ENCODE peak calls at places on chromosomes 7 and 10, in seven cellular contexts. One of them, this sample, is unnamed.

GRCh38 chr10:652226-652625 is 37.2 kb downstream of the DIP2C start:
- DNase-seq in GM12878: no peak
- DNase-seq in SK-N-SH: no peak
- DNase-seq in HepG2: no peak
- DNase-seq in H1: no peak
- DNase-seq in HCT116: no peak
- DNase-seq in K562: no peak
- DNase-seq in this sample: no peak

GRCh38 chr10:5902511-5903274 is 12.7 kb downstream of the FBH1 start:
- DNase-seq in K562: no peak
- DNase-seq in GM12878: no peak
- DNase-seq in SK-N-SH: no peak
- DNase-seq in H1: no peak
- DNase-seq in HCT116: no peak
- DNase-seq in HepG2: no peak
- DNase-seq in this sample: no peak

GRCh38 chr10:44070282-44070681 is 314.6 kb downstream of the CXCL12 start:
- DNase-seq in SK-N-SH: no peak
- DNase-seq in H1: no peak
- DNase-seq in K562: no peak
- DNase-seq in HCT116: no peak
- DNase-seq in GM12878: no peak
- DNase-seq in HepG2: no peak
- DNase-seq in this sample: no peak

GRCh38 chr10:25933653-25934608 is at the start of gene MYO3A:
- DNase-seq in HepG2: no peak
- DNase-seq in K562: no peak
- DNase-seq in SK-N-SH: peak
- DNase-seq in GM12878: no peak
- DNase-seq in HCT116: no peak
- DNase-seq in H1: peak
- DNase-seq in this sample: no peak

GRCh38 chr7:96624954-96625353 is 84.7 kb downstream of the SEM1 start:
- DNase-seq in SK-N-SH: no peak
- DNase-seq in H1: no peak
- DNase-seq in HepG2: no peak
- DNase-seq in HCT116: no peak
- DNase-seq in GM12878: no peak
- DNase-seq in K562: no peak
- DNase-seq in this sample: no peak

GRCh38 chr7:81161459-81162075 is 242.7 kb upstream of the SEMA3C start:
- DNase-seq in HCT116: peak
- DNase-seq in H1: no peak
- DNase-seq in SK-N-SH: no peak
- DNase-seq in K562: peak
- DNase-seq in HepG2: peak
- DNase-seq in GM12878: no peak
- DNase-seq in this sample: no peak

GRCh38 chr10:15378569-15378968 is 7.5 kb upstream of the FAM171A1 start:
- DNase-seq in H1: peak
- DNase-seq in HCT116: no peak
- DNase-seq in K562: no peak
- DNase-seq in HepG2: no peak
- DNase-seq in GM12878: no peak
- DNase-seq in SK-N-SH: no peak
- DNase-seq in this sample: no peak

GRCh38 chr10:27742926-27743735 is 2.5 kb downstream of the MKX start:
- DNase-seq in HepG2: no peak
- DNase-seq in SK-N-SH: peak
- DNase-seq in HCT116: no peak
- DNase-seq in H1: peak
- DNase-seq in K562: no peak
- DNase-seq in GM12878: no peak
- DNase-seq in this sample: peak

DNA sequence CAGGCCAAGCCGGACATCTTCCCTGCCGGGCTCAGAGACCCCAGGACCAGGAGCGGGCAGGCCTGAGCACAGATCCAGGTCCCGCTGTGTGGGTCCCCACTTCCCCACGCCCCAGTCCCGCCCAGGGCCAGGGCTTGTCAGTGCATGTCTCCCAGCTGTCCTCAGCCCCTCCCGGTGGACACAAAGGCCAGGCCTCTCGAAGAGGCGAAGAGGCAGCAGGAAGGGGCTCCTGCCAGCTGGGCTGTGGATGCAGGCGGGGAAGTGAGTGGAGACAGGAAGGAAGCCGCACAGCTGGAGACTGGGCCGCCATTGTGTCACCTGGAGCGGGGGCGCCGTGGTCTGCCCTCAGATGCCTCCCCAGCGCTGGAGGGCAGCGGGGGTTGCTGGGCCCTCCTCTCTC is 4.8 kb downstream of the GRIFIN start:
- DNase-seq in GM12878: no peak
- DNase-seq in K562: no peak
- DNase-seq in HCT116: no peak
- DNase-seq in SK-N-SH: peak
- DNase-seq in HepG2: no peak
- DNase-seq in H1: no peak
- DNase-seq in this sample: no peak
- TF ChIP-seq JUND in GM12878: no peak
- TF ChIP-seq JUND in K562: no peak
- TF ChIP-seq JUND in HCT116: no peak
- TF ChIP-seq JUND in SK-N-SH: no peak
- TF ChIP-seq JUND in HepG2: no peak
- TF ChIP-seq JUND in H1: no peak
- TF ChIP-seq JUND in this sample: no peak

DNA sequence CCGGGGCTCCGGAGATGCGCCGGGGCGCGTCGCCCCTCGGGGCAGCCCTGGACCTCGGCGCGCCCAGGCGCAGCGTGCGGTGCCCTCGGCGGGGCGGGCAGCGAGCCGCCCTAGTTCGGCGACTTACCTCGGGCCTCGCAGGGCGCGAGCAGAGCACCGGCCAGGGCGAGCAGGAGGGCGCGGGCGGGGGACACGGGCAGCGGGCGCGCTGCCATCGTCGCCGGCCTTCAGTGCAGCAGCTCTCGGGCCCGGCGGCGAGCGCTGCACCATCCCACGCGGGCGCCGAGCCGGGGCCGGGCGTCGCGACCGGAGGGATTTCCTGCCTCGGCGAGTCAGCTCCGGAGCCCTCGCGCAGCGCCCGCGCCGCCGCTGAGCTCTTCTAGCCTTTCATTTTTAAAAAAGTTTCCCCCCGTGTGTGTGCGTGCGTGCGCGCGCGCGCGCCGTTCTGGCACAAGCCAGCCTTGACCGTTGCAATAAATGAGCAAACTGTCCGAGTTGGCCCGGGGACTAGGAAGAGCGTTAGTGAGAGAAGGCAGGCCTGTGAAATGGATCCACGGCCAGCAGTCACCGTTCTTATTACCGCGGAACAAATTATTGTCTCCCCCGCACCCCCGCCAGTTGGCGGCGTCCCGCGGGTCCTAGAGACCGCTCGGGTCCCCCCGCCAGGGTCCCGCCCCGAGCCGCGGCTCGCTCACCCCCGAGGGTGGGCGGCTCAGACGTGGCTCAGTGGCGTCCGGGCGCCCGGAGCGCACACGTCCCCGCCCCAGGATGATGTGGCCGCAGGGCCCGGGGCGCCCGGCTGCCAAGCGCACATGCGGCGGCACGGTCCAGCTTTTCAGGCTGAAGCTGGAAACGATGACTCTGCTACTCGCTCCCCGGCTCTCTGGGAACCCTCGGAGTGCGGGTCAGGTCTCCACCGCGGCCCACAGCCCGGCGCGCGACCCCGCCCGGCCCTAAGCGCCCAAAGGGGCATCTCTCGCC is at the start of gene ADAM12:
- DNase-seq in K562: no peak
- DNase-seq in H1: peak
- DNase-seq in HepG2: no peak
- DNase-seq in HCT116: no peak
- DNase-seq in SK-N-SH: peak
- DNase-seq in GM12878: no peak
- DNase-seq in this sample: peak
- TF ChIP-seq JUND in K562: no peak
- TF ChIP-seq JUND in H1: no peak
- TF ChIP-seq JUND in HepG2: no peak
- TF ChIP-seq JUND in HCT116: no peak
- TF ChIP-seq JUND in SK-N-SH: no peak
- TF ChIP-seq JUND in GM12878: no peak
- TF ChIP-seq JUND in this sample: no peak

DNA sequence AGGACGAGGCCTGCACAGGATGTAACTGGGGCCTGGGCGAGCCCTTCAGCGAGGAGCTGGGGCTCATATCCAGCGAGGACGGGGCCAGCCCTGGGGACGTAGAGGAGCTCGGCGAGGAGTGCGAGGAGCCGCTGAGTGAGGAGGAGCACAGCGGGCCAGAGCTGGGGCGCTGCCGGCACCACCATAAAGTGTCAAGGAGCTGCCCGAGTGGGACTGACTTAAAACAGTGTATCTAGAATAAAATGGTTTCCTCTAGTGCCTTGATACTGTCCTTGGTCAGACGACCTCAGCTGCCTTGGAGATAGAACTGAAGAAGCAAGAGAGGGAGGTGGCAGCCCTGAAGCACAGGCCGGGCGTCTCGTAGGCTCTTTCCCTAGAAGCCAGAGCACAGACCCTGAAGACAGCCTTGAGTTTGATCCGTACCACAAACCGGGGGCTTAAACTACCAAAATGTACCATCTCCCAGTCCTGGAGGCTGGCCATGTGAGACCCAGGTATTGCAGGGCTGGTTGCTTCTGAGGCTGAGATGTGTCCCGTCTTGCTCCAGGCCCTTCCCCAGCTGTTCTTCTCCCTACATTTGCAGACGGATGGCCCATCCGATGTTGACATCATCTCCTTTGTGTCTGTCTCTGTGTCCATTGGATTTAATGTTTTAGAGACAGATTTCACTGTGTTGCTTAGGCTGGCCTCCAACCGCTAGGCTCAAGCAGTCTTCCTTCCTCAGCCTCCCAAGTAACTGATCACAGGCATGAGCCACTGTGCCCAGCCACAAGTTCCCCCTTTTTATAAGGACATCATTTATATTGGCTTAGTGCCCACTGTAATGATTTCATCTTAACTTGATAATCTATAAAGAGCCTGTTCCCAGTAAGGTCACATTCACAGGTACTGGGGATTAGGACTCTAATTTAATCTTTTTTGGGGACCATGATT is 35.8 kb downstream of the DNAJB6 start:
- DNase-seq in K562: no peak
- DNase-seq in SK-N-SH: no peak
- DNase-seq in GM12878: no peak
- DNase-seq in HepG2: no peak
- DNase-seq in H1: no peak
- DNase-seq in HCT116: no peak
- DNase-seq in this sample: no peak
- TF ChIP-seq JUND in K562: no peak
- TF ChIP-seq JUND in SK-N-SH: no peak
- TF ChIP-seq JUND in GM12878: no peak
- TF ChIP-seq JUND in HepG2: no peak
- TF ChIP-seq JUND in H1: no peak
- TF ChIP-seq JUND in HCT116: no peak
- TF ChIP-seq JUND in this sample: no peak

DNA sequence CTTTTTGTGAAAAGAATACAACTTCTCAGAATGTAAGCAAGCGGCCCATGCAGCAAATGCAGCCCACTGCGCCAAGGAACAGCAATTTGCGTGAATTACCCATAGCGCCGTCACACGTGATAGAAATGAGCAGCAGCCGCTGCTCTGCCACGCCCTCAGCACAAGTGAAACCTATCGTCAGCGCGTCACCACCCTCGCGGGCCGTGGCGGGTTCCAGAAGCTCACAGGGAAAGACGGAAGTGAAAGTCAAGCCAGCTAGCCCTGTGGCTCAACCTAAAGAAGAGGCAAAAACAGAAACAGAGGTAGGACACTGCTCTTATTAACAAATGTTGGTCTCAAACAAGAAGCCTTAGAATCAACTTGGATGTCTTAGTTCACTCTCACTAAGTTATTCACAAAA is 70.5 kb downstream of the SHH start:
- DNase-seq in K562: no peak
- DNase-seq in GM12878: no peak
- DNase-seq in HCT116: no peak
- DNase-seq in H1: no peak
- DNase-seq in HepG2: no peak
- DNase-seq in SK-N-SH: no peak
- DNase-seq in this sample: no peak
- TF ChIP-seq JUND in K562: no peak
- TF ChIP-seq JUND in GM12878: no peak
- TF ChIP-seq JUND in HCT116: no peak
- TF ChIP-seq JUND in H1: no peak
- TF ChIP-seq JUND in HepG2: no peak
- TF ChIP-seq JUND in SK-N-SH: no peak
- TF ChIP-seq JUND in this sample: no peak

GRCh38 chr10:94218496-94219183 is 144.1 kb downstream of the NOC3L start:
- DNase-seq in HepG2: no peak
- DNase-seq in GM12878: no peak
- DNase-seq in SK-N-SH: no peak
- DNase-seq in K562: no peak
- DNase-seq in H1: no peak
- DNase-seq in HCT116: no peak
- DNase-seq in this sample: no peak
- TF ChIP-seq JUND in HepG2: no peak
- TF ChIP-seq JUND in GM12878: no peak
- TF ChIP-seq JUND in SK-N-SH: no peak
- TF ChIP-seq JUND in K562: no peak
- TF ChIP-seq JUND in H1: no peak
- TF ChIP-seq JUND in HCT116: no peak
- TF ChIP-seq JUND in this sample: no peak

GRCh38 chr7:473211-473734 is 46.4 kb downstream of the PDGFA start:
- DNase-seq in H1: peak
- DNase-seq in HCT116: no peak
- DNase-seq in K562: no peak
- DNase-seq in HepG2: no peak
- DNase-seq in SK-N-SH: no peak
- DNase-seq in GM12878: no peak
- DNase-seq in this sample: no peak
- TF ChIP-seq JUND in H1: no peak
- TF ChIP-seq JUND in HCT116: no peak
- TF ChIP-seq JUND in K562: no peak
- TF ChIP-seq JUND in HepG2: no peak
- TF ChIP-seq JUND in SK-N-SH: no peak
- TF ChIP-seq JUND in GM12878: no peak
- TF ChIP-seq JUND in this sample: no peak